ENCODE peak calls at places on chromosomes 5 and 9, in four cellular contexts. L is Peyer's patch, I is cardiac muscle cell, Y is heart right ventricle. T is an unnamed sample.

GRCh38 chr5:78019747-78020146 is 243.6 kb upstream of the TBCA start:
- DNase-seq in L (no peak), I (no peak), Y (no peak), T (no peak)

GRCh38 chr9:90044710-90045151 is 439.9 kb downstream of the GADD45G start:
- DNase-seq in Y (no peak), L (no peak), I (no peak), T (no peak)

GRCh38 chr5:176817864-176818377 is 7.6 kb downstream of the UNC5A start:
- DNase-seq in L (no peak), Y (no peak), I (peak), T (no peak)

GRCh38 chr9:2461886-2462285 is 159.7 kb upstream of the VLDLR start:
- DNase-seq in Y (no peak), L (no peak), I (no peak), T (no peak)

GRCh38 chr9:69425402-69425801 is 100.4 kb downstream of the ENTREP1 start:
- DNase-seq in I (no peak), Y (no peak), L (no peak), T (peak)

GRCh38 chr5:122871669-122872068 is 26.3 kb downstream of the SNX24 start:
- DNase-seq in Y (no peak), L (no peak), I (no peak), T (no peak)

GRCh38 chr5:149419532-149420485 is 40.7 kb upstream of the IL17B start:
- DNase-seq in I (no peak), Y (peak), L (no peak), T (no peak)

GRCh38 chr5:155838394-155838793 is 488.6 kb upstream of the SGCD start:
- DNase-seq in Y (no peak), I (no peak), L (no peak), T (no peak)

GRCh38 chr9:117413346-117414219 is 1.3 kb downstream of the ASTN2 start:
- DNase-seq in I (peak), L (no peak), Y (no peak), T (no peak)

GRCh38 chr9:131103024-131103423 is 6.7 kb downstream of the AIF1L start:
- DNase-seq in Y (no peak), L (no peak), I (no peak), T (no peak)

GRCh38 chr5:32949571-32949970 is 238.4 kb downstream of the NPR3 start:
- DNase-seq in I (no peak), L (no peak), Y (no peak), T (no peak)

GRCh38 chr5:146073239-146073900 is 32.0 kb downstream of the PLAC8L1 start:
- DNase-seq in Y (no peak), L (no peak), I (no peak), T (no peak)

GRCh38 chr5:135615171-135615570 is 36.4 kb upstream of the CXCL14 start:
- DNase-seq in Y (no peak), I (no peak), L (no peak), T (no peak)

GRCh38 chr5:117249086-117249815 is 674.6 kb upstream of the SEMA6A start:
- DNase-seq in Y (no peak), L (no peak), I (no peak), T (no peak)

GRCh38 chr5:128014578-128014977 is 69.0 kb upstream of the SLC12A2 start:
- DNase-seq in I (no peak), Y (no peak), L (no peak), T (no peak)

DNA sequence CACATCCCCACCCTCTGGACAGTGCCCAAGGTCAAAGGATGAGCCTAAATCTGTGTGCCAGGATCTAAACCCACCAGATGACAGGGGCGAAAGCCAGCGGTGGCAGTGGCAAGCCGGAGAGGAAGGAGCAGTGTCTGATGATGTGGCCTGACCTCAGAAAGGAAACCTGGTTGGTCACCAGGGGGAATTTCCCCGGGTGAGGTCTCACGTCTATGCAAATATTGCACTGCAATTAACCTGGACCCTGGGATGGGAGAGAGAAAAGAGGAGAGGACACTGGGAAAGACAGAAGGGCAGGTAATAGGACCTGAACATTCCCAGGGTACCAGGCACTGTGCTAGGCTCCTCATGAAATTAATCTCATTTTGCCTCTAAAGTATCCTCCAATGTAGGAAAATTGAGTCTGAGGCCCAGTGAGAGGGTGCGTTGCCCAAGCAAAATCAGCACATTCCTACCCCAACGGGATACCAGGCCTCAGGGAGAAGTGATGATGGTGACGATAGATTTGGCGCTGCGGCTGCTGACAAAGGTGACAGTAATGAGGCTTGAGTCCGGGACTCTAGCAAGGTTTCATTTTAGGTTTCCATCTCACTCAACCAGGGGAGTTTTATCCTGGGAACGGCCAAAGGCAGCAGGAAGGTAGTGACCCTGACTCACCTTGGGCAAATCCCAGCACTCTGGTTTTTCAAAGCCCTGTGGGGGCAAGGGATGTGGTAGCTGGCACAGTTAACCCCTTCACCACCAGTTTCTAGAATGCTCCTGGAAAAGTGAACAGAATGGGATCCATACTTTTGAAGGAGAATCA is 13.4 kb upstream of the TNIP1 start:
- DNase-seq in L (peak), I (no peak), Y (no peak), T (no peak)
- H3K27ac ChIP-seq in L (peak), I (peak), Y (peak), T (peak)

DNA sequence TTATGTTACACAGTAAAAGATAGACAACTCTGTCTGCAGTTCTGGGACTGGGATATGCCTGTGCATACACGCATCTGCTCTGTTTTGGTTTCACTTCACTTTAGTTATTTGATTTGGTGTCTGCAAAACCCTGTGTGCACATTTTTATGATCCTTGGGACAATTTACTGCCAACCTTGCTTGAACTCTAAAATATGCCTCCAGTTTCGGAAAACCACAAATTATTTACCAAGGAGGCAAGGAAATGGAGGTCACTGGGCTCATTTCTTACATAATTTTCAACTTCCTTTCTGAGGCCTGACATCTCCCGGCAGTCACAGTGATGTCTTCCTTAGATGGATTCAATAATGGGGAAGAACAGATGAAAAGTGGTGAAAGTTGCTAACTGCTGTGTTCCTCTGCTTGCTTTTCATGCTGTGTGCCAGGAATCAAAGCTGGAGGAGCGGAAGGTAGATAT is 61.2 kb upstream of the TAF11L2 start:
- DNase-seq in Y (no peak), I (no peak), L (no peak), T (no peak)
- H3K27ac ChIP-seq in Y (no peak), I (no peak), L (peak), T (no peak)

GRCh38 chr5:172435362-172436077 is 18.8 kb downstream of the SH3PXD2B start:
- DNase-seq in L (no peak), Y (no peak), I (no peak), T (no peak)
- H3K27ac ChIP-seq in L (peak), Y (no peak), I (peak), T (no peak)

DNA sequence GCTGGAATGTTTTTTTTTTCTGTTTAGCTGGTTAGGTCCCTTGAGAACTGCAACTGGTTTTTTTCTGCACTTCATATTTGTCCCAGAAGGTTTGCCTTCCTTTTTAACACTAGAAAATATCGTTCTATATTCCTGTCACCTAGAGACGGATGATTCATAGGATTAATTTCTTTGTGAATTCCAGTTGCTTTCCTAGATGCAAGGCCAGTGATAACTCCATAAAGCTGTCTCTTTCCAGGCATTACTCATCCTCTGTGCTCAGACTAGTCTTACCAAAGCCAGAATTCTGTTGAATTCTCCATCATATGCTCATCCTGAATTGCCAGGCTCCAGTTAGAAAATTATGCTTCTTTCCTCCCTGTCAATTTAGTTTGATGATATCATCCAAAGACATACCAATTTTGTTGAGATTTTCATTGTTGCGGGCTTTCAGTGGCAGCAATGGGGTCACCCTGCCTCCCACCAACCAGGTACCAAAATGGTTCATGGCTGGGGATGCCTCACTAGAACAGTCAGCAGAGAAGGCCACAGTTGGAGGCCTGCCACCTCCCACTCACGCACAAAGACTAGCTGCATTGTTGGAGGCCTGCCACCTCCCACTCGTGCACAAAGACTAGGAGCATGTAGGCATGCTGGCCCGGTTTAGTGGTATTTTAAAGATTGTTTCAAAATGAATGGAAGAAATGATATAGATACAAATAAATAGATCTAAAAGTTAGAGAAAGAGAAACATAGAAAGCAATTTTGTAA is 8.5 kb downstream of the BAAT start:
- DNase-seq in L (no peak), Y (no peak), I (no peak), T (no peak)
- H3K27ac ChIP-seq in L (no peak), Y (no peak), I (no peak), T (no peak)

GRCh38 chr9:124871156-124871561 is 9.2 kb downstream of the ARPC5L start:
- DNase-seq in I (no peak), L (no peak), Y (no peak), T (no peak)
- H3K27ac ChIP-seq in I (peak), L (peak), Y (no peak), T (peak)

DNA sequence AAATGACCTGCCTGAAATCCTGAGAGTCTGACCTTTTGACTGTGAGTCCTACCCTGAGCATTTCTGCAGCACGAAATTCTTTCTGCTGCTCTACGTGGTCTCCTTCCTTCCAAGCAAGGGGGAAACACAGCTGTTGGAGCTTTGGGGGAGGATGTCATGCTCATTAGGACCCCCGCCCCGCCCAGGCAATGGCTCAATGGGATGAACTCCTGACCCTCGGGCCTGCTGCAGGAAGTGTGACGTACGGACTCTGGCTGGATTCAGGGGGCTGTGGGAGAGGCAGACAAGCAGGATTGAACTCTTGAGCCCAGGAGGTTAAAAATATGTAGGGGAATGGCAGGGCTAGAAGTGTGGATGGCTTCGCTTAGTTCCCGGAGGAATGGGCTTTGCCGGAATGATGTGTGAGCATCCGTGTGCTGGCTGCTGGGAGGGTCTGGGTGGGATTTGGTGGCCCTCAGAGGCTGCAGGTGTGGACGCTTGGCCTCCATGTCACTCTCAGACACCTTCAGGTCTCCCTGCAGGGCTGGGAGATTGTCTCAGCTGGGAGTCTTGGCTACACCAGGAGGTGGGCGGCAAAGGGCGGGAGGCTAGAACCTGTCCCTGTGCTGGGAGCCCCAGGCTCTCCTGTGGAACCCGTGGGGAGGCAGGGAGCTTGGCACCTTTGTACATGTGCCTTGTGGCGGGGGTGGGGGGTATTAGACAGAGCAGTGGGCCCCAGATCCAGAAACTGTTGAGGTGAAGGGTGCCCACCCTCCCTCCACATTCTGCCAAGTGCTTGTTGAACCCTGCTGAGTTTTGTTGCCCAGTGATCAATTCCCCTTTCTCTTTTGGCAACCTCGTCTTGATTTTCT is 26.3 kb downstream of the STC2 start:
- DNase-seq in L (no peak), I (no peak), Y (no peak), T (no peak)
- H3K27ac ChIP-seq in L (no peak), I (peak), Y (no peak), T (no peak)

GRCh38 chr9:82024931-82025330 is 36.4 kb downstream of the SPATA31D1 start:
- DNase-seq in L (no peak), I (no peak), Y (no peak), T (no peak)
- H3K27ac ChIP-seq in L (no peak), I (no peak), Y (no peak), T (no peak)

GRCh38 chr9:105330201-105330600 is 85.8 kb downstream of the SLC44A1 start:
- DNase-seq in L (no peak), Y (no peak), I (no peak), T (no peak)

GRCh38 chr9:105329729-105330082 is 85.3 kb downstream of the SLC44A1 start:
- DNase-seq in L (no peak), Y (no peak), I (no peak), T (no peak)

GRCh38 chr9:105328872-105329728 is 84.6 kb downstream of the SLC44A1 start:
- DNase-seq in I (no peak), L (no peak), Y (no peak), T (peak)

GRCh38 chr9:105330755-105331154 is 86.3 kb downstream of the SLC44A1 start:
- DNase-seq in Y (no peak), I (no peak), L (no peak), T (no peak)

GRCh38 chr9:105328296-105328695 is 83.8 kb downstream of the SLC44A1 start:
- DNase-seq in Y (no peak), L (no peak), I (no peak), T (no peak)
- H3K27ac ChIP-seq in Y (no peak), L (no peak), I (peak), T (no peak)

GRCh38 chr5:172183881-172184280 is 4.1 kb downstream of the STK10 start:
- DNase-seq in I (no peak), L (no peak), Y (no peak), T (no peak)

GRCh38 chr5:172178301-172179031 is 9.6 kb downstream of the STK10 start:
- DNase-seq in L (no peak), I (no peak), Y (no peak), T (no peak)

GRCh38 chr5:172179032-172179989 is 8.7 kb downstream of the STK10 start:
- DNase-seq in I (peak), Y (no peak), L (peak), T (no peak)

GRCh38 chr5:172182291-172182690 is 5.7 kb downstream of the STK10 start:
- DNase-seq in L (no peak), I (no peak), Y (no peak), T (no peak)

GRCh38 chr5:172180936-172181335 is 7.1 kb downstream of the STK10 start:
- DNase-seq in L (no peak), Y (no peak), I (no peak), T (no peak)
- H3K27ac ChIP-seq in L (peak), Y (no peak), I (no peak), T (no peak)